ENCODE peak calls at places on chromosome 13, in nine cellular contexts. M is fibroblast of lung; S is thoracic aorta; I is body of pancreas; A is ovary; Y is heart right ventricle; R is CD8-positive, alpha-beta T cell; G is stomach; J is psoas muscle. L is an unnamed sample. For H3K27me3, the result is how much of the 10 kb centered on the place peaks cover.

GRCh38 chr13:44236370-44236769 is 137.3 kb upstream of the SERP2 start:
- DNase-seq in M (peak), S (no peak), I (no peak), A (no peak), Y (no peak), R (no peak), G (no peak), J (no peak), L (no peak)

GRCh38 chr13:46516624-46517318 is 36.2 kb upstream of the LRCH1 start:
- DNase-seq in M (no peak), S (no peak), I (no peak), A (no peak), Y (peak), R (no peak), G (no peak), J (no peak), L (no peak)

GRCh38 chr13:24921881-24922280 is 157.9 kb downstream of the RNF17 start:
- DNase-seq in M (no peak), S (no peak), I (no peak), A (no peak), Y (no peak), R (no peak), G (no peak), J (no peak), L (no peak)

GRCh38 chr13:99288069-99288468 is 19.1 kb downstream of the GPR183 start:
- DNase-seq in M (no peak), S (no peak), I (no peak), A (no peak), Y (no peak), R (no peak), G (no peak), J (no peak), L (no peak)

GRCh38 chr13:50693755-50694154 is 149.7 kb downstream of the DLEU7 start:
- DNase-seq in M (no peak), S (no peak), I (peak), A (no peak), Y (peak), R (no peak), G (peak), J (no peak), L (no peak)

GRCh38 chr13:105587786-105588185 is 947.7 kb downstream of the EFNB2 start:
- DNase-seq in M (no peak), S (no peak), I (no peak), A (no peak), Y (no peak), R (no peak), G (no peak), J (no peak), L (peak)

GRCh38 chr13:38685974-38686571 is 804 bp upstream of the FREM2 start:
- DNase-seq in M (peak), S (no peak), I (peak), A (no peak), Y (no peak), R (no peak), G (no peak), J (no peak), L (no peak)

GRCh38 chr13:49681837-49682236 is 9.4 kb downstream of the EBPL start:
- DNase-seq in M (peak), S (no peak), I (no peak), A (no peak), Y (no peak), R (no peak), G (no peak), J (no peak), L (no peak)

GRCh38 chr13:111952814-111953213 is 114.1 kb upstream of the SOX1 start:
- DNase-seq in M (no peak), S (no peak), I (no peak), A (no peak), Y (no peak), R (peak), G (no peak), J (no peak), L (no peak)

GRCh38 chr13:103788061-103788652 is 721.9 kb upstream of the SLC10A2 start:
- DNase-seq in M (peak), S (no peak), I (no peak), A (no peak), Y (peak), R (no peak), G (no peak), J (no peak), L (no peak)

GRCh38 chr13:59801107-59801880 is 362.4 kb downstream of the DIAPH3 start:
- DNase-seq in M (no peak), S (no peak), I (no peak), A (no peak), Y (no peak), R (no peak), G (no peak), J (no peak), L (no peak)

GRCh38 chr13:111639994-111640393 is 319.6 kb downstream of the TEX29 start:
- DNase-seq in M (no peak), S (no peak), I (no peak), A (no peak), Y (no peak), R (no peak), G (no peak), J (peak), L (no peak)

GRCh38 chr13:28097503-28097902 is 2.9 kb downstream of the FLT3 start:
- DNase-seq in M (no peak), S (no peak), I (no peak), A (no peak), Y (no peak), R (no peak), G (no peak), J (no peak), L (no peak)
- H3K27me3 ChIP-seq in M (under half), S (under half), I (under half), A (under half), Y (half or more), R (under half), G (under half), J (half or more), L (half or more)

GRCh38 chr13:109910131-109910530 is 123.7 kb upstream of the IRS2 start:
- DNase-seq in M (no peak), S (no peak), I (no peak), A (peak), Y (no peak), R (no peak), G (no peak), J (no peak), L (no peak)

GRCh38 chr13:109900320-109900719 is 113.9 kb upstream of the IRS2 start:
- DNase-seq in M (no peak), S (no peak), I (no peak), A (no peak), Y (no peak), R (no peak), G (no peak), J (no peak), L (no peak)

GRCh38 chr13:109899748-109900147 is 113.4 kb upstream of the IRS2 start:
- DNase-seq in M (no peak), S (no peak), I (no peak), A (no peak), Y (no peak), R (no peak), G (no peak), J (no peak), L (no peak)

GRCh38 chr13:109900723-109901122 is 114.3 kb upstream of the IRS2 start:
- DNase-seq in M (no peak), S (no peak), I (no peak), A (no peak), Y (no peak), R (no peak), G (no peak), J (no peak), L (no peak)

DNA sequence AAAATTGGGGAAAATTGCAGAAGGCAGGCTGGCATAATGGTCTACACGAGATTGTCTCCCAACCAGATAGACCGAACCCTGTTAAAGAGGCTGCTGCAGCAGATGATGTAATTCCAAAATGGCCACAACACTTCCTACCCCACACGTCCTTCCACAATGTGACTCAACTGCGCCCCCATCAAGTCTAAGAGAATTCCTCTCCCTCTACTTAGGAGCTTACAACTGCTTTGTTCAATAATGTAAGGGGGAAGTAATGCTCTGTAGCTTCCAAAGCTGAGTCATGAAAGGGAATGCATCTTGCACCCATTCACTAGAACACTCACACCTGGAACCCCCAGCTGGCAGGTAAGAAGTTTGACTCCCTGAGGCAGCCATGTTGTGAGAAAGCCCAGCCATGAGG is 117.8 kb upstream of the IRS2 start:
- DNase-seq in M (no peak), S (no peak), I (no peak), A (no peak), Y (no peak), R (no peak), G (no peak), J (no peak), L (no peak)
- TF ChIP-seq CTCF in M (no peak), S (no peak), I (no peak), A (no peak), Y (no peak), R (no peak), G (no peak), J (no peak), L (no peak)

DNA sequence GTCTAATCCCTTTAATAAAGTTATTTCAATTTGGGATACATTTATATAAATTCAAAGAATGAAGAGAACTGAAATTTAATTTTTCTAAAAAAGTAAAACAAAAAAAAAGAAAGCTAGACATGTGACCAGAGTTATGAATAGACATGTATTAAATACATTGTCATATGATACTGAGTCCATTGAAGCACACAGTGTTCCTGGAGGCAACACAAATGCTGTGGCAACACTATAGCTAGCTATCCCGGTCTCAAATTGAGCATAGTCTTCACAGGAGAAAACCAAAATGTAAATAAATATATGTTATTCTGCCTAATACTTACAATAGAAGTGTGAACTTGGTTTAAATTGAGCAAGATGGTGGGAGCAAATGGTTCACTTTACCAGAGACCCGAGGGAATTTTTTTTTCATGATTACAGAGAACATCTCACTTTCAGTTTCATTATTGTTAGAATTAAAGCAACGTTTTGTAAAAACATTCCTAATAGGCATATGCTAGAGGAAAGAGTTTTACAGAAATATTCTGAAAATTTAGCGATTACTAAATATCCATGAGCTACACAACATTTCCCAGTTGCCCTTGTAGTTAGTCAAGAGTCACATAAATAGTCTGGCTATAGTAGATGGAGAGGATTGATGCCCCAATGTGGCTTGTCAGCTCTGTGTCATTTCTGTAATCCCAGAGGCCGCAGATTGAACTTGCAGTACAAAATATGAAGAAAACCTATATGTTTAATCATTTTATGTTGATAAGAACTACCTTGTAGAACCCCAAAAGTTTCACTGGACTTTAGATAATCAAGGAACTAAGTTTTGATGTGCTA is 775.7 kb upstream of the SPRY2 start:
- DNase-seq in M (peak), S (no peak), I (no peak), A (no peak), Y (no peak), R (no peak), G (no peak), J (no peak), L (no peak)
- H3K4me3 ChIP-seq in M (peak), S (no peak), I (no peak), A (no peak), Y (no peak), R (no peak), G (no peak), J (peak), L (no peak)

DNA sequence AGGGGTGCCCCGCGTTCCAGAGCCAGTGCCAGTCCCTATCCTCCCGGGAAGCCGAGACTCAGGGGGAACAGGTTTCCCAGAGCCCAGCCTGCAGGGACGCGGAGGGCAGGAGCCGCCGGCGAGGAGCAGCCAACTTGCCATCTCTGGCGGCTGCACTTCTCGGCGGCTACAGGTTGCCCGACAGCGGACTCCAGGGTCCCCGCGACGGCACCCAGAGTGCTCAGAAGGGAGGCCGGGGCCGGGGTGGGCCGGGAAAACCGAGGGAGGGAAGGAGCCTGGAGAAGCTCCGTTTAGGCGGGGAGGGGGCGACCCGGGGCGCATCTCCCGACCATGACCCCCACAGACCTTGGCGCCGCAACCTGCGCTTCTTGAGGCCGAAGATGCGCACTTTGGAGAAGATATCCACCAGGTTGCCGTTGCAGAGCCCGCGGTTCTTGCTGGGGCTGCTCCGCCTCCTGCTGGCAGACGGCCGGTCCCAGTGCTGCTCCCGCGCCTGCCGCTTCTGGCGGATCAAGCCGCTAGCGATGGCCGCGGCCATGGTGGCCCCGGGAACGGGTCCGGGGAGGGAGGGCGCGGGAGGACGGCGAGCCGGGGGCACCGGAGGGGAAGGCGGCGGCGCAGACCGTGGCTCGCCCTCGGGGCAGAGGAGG is 463.8 kb downstream of the ITGBL1 start:
- DNase-seq in M (peak), S (no peak), I (peak), A (no peak), Y (no peak), R (no peak), G (no peak), J (no peak), L (no peak)
- H3K27me3 ChIP-seq in M (under half), S (under half), I (under half), A (under half), Y (half or more), R (under half), G (under half), J (half or more), L (half or more)

DNA sequence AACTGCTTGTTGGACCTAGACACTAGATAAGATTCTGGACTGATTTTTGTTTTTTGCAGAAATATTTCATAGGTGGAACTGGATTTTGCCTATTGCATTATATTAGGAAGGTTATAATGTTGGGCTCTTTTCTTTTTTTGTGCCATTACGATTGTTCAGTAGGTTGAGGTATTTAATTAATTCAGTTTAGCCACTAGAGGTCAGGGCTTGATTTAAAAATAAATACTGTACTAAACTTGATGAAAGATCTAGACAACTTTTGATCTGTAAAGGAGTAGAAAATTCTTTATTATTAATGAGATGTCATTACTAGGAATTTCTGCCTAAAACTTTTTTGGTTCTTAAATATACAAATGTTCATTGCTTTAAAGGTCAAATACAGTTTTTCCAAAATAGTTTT is 15.2 kb upstream of the SUPT20H start:
- DNase-seq in M (peak), S (no peak), I (no peak), A (no peak), Y (no peak), R (no peak), G (no peak), J (no peak), L (no peak)
- TF ChIP-seq CTCF in M (no peak), S (peak), I (peak), A (no peak), Y (peak), R (peak), G (no peak), J (peak), L (peak)